ENCODE peak calls at places on chromosomes 2 and 18, in ten cellular contexts. One of them, this sample, is unnamed.

GRCh38 chr2:66489433-66489832 is 54.5 kb downstream of the MEIS1 start:
- DNase-seq in fibroblast of lung: no peak
- DNase-seq in fibroblast of pulmonary artery: no peak
- DNase-seq in right atrium auricular region: no peak
- DNase-seq in heart right ventricle: no peak
- DNase-seq in sigmoid colon: no peak
- DNase-seq in uterus: no peak
- DNase-seq in AG04450: no peak
- DNase-seq in HCT116: no peak
- DNase-seq in IMR-90: no peak
- DNase-seq in this sample: no peak

GRCh38 chr2:232890536-232890895 is 20.5 kb downstream of the SNORC start:
- DNase-seq in fibroblast of lung: no peak
- DNase-seq in fibroblast of pulmonary artery: no peak
- DNase-seq in right atrium auricular region: no peak
- DNase-seq in heart right ventricle: no peak
- DNase-seq in sigmoid colon: no peak
- DNase-seq in uterus: no peak
- DNase-seq in AG04450: no peak
- DNase-seq in HCT116: no peak
- DNase-seq in IMR-90: no peak
- DNase-seq in this sample: no peak

GRCh38 chr2:133791191-133791590 is 222.9 kb upstream of the NCKAP5 start:
- DNase-seq in fibroblast of lung: peak
- DNase-seq in fibroblast of pulmonary artery: peak
- DNase-seq in right atrium auricular region: no peak
- DNase-seq in heart right ventricle: no peak
- DNase-seq in sigmoid colon: no peak
- DNase-seq in uterus: no peak
- DNase-seq in AG04450: peak
- DNase-seq in HCT116: no peak
- DNase-seq in IMR-90: peak
- DNase-seq in this sample: peak

GRCh38 chr2:101255501-101255900 is 2.8 kb downstream of the CNOT11 start:
- DNase-seq in fibroblast of lung: peak
- DNase-seq in fibroblast of pulmonary artery: peak
- DNase-seq in right atrium auricular region: no peak
- DNase-seq in heart right ventricle: no peak
- DNase-seq in sigmoid colon: no peak
- DNase-seq in uterus: no peak
- DNase-seq in AG04450: no peak
- DNase-seq in HCT116: no peak
- DNase-seq in IMR-90: peak
- DNase-seq in this sample: peak

GRCh38 chr2:64276417-64277095 is 132.3 kb upstream of the PELI1 start:
- DNase-seq in fibroblast of lung: peak
- DNase-seq in fibroblast of pulmonary artery: peak
- DNase-seq in right atrium auricular region: no peak
- DNase-seq in heart right ventricle: no peak
- DNase-seq in sigmoid colon: no peak
- DNase-seq in uterus: no peak
- DNase-seq in AG04450: no peak
- DNase-seq in HCT116: no peak
- DNase-seq in IMR-90: no peak
- DNase-seq in this sample: no peak

GRCh38 chr18:58859935-58860334 is 4.7 kb upstream of the ZNF532 start:
- DNase-seq in fibroblast of lung: no peak
- DNase-seq in fibroblast of pulmonary artery: no peak
- DNase-seq in right atrium auricular region: no peak
- DNase-seq in heart right ventricle: no peak
- DNase-seq in sigmoid colon: peak
- DNase-seq in uterus: no peak
- DNase-seq in AG04450: no peak
- DNase-seq in HCT116: no peak
- DNase-seq in IMR-90: no peak
- DNase-seq in this sample: no peak

GRCh38 chr2:102061962-102062795 is 70.4 kb downstream of the IL1R2 start:
- DNase-seq in fibroblast of lung: peak
- DNase-seq in fibroblast of pulmonary artery: peak
- DNase-seq in right atrium auricular region: no peak
- DNase-seq in heart right ventricle: peak
- DNase-seq in sigmoid colon: no peak
- DNase-seq in uterus: no peak
- DNase-seq in AG04450: no peak
- DNase-seq in HCT116: no peak
- DNase-seq in IMR-90: peak
- DNase-seq in this sample: peak

GRCh38 chr2:162559194-162559593 is 215.3 kb downstream of the GCA start:
- DNase-seq in fibroblast of lung: no peak
- DNase-seq in fibroblast of pulmonary artery: no peak
- DNase-seq in right atrium auricular region: no peak
- DNase-seq in heart right ventricle: no peak
- DNase-seq in sigmoid colon: no peak
- DNase-seq in uterus: no peak
- DNase-seq in AG04450: no peak
- DNase-seq in HCT116: no peak
- DNase-seq in IMR-90: no peak
- DNase-seq in this sample: no peak

GRCh38 chr2:225013432-225014048 is 28.7 kb downstream of the DOCK10 start:
- DNase-seq in fibroblast of lung: peak
- DNase-seq in fibroblast of pulmonary artery: peak
- DNase-seq in right atrium auricular region: no peak
- DNase-seq in heart right ventricle: no peak
- DNase-seq in sigmoid colon: no peak
- DNase-seq in uterus: no peak
- DNase-seq in AG04450: no peak
- DNase-seq in HCT116: no peak
- DNase-seq in IMR-90: no peak
- DNase-seq in this sample: no peak

GRCh38 chr2:197229509-197230458 is 80.8 kb downstream of the ANKRD44 start:
- DNase-seq in fibroblast of lung: peak
- DNase-seq in fibroblast of pulmonary artery: peak
- DNase-seq in right atrium auricular region: no peak
- DNase-seq in heart right ventricle: no peak
- DNase-seq in sigmoid colon: no peak
- DNase-seq in uterus: no peak
- DNase-seq in AG04450: peak
- DNase-seq in HCT116: no peak
- DNase-seq in IMR-90: peak
- DNase-seq in this sample: peak

GRCh38 chr2:33292981-33293586 is 183.4 kb upstream of the RASGRP3 start:
- DNase-seq in fibroblast of lung: peak
- DNase-seq in fibroblast of pulmonary artery: no peak
- DNase-seq in right atrium auricular region: no peak
- DNase-seq in heart right ventricle: no peak
- DNase-seq in sigmoid colon: no peak
- DNase-seq in uterus: no peak
- DNase-seq in AG04450: no peak
- DNase-seq in HCT116: no peak
- DNase-seq in IMR-90: no peak
- DNase-seq in this sample: no peak

GRCh38 chr2:157056200-157056676 is 201.3 kb upstream of the GALNT5 start:
- DNase-seq in fibroblast of lung: peak
- DNase-seq in fibroblast of pulmonary artery: peak
- DNase-seq in right atrium auricular region: no peak
- DNase-seq in heart right ventricle: no peak
- DNase-seq in sigmoid colon: no peak
- DNase-seq in uterus: no peak
- DNase-seq in AG04450: peak
- DNase-seq in HCT116: peak
- DNase-seq in IMR-90: peak
- DNase-seq in this sample: peak

DNA sequence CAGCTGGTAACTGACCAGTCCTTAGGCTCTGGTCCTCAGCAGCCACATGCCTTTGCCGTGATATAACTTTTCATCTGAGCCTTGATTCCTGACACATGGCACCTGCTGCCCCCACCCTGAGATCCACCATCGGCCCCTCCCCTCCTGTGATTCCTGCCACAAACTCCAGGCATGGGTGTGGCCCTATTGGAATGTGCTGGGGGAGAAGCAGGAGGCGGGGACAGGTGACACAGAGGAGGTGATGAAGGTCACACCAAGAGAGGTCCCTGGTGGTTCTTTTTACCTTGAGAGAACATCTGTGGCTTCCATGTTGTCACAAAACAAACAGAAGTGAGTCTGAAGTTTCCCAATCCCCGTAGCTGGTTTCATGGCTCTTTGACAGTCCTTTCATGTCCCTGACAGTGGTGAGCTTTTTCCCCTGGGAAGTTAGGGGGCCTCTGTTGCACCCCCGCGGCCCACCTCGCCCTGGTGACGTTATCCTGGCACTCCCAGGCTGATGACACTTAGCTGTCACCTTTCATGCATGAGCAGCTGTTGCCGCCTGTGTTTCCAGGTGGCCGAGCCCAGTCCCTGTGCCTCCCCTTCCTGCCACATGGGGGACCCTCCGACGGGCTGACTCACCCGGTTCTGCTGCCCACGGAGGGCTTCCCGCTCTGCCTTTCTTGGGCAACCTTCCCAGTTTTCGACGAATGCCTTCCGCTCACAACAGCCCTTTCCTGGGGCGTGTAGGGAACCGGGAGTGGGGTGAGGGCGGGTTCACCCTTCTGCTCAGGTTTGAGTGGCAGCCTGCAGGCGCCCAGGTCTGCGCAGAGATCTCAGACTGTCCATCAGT is 66.3 kb upstream of the GLI2 start:
- DNase-seq in fibroblast of lung: peak
- DNase-seq in fibroblast of pulmonary artery: peak
- DNase-seq in right atrium auricular region: no peak
- DNase-seq in heart right ventricle: no peak
- DNase-seq in sigmoid colon: peak
- DNase-seq in uterus: no peak
- DNase-seq in AG04450: no peak
- DNase-seq in HCT116: peak
- DNase-seq in IMR-90: peak
- DNase-seq in this sample: no peak
- TF ChIP-seq CTCF in fibroblast of lung: peak
- TF ChIP-seq CTCF in fibroblast of pulmonary artery: peak
- TF ChIP-seq CTCF in right atrium auricular region: peak
- TF ChIP-seq CTCF in heart right ventricle: no peak
- TF ChIP-seq CTCF in sigmoid colon: no peak
- TF ChIP-seq CTCF in uterus: no peak
- TF ChIP-seq CTCF in AG04450: peak
- TF ChIP-seq CTCF in HCT116: peak
- TF ChIP-seq CTCF in IMR-90: peak
- TF ChIP-seq CTCF in this sample: peak

GRCh38 chr2:113175101-113175628 is 1.4 kb downstream of the PSD4 start:
- DNase-seq in fibroblast of lung: peak
- DNase-seq in fibroblast of pulmonary artery: no peak
- DNase-seq in right atrium auricular region: no peak
- DNase-seq in heart right ventricle: no peak
- DNase-seq in sigmoid colon: no peak
- DNase-seq in uterus: no peak
- DNase-seq in AG04450: no peak
- DNase-seq in HCT116: no peak
- DNase-seq in IMR-90: no peak
- DNase-seq in this sample: no peak

GRCh38 chr2:113172721-113173562 is 829 bp upstream of the PSD4 start:
- DNase-seq in fibroblast of lung: no peak
- DNase-seq in fibroblast of pulmonary artery: no peak
- DNase-seq in right atrium auricular region: no peak
- DNase-seq in heart right ventricle: no peak
- DNase-seq in sigmoid colon: no peak
- DNase-seq in uterus: no peak
- DNase-seq in AG04450: no peak
- DNase-seq in HCT116: no peak
- DNase-seq in IMR-90: no peak
- DNase-seq in this sample: no peak

GRCh38 chr2:113175736-113176695 is 2.2 kb downstream of the PSD4 start:
- DNase-seq in fibroblast of lung: no peak
- DNase-seq in fibroblast of pulmonary artery: no peak
- DNase-seq in right atrium auricular region: no peak
- DNase-seq in heart right ventricle: no peak
- DNase-seq in sigmoid colon: no peak
- DNase-seq in uterus: no peak
- DNase-seq in AG04450: no peak
- DNase-seq in HCT116: no peak
- DNase-seq in IMR-90: no peak
- DNase-seq in this sample: no peak

GRCh38 chr2:113173563-113174368 is at the start of gene PSD4:
- DNase-seq in fibroblast of lung: no peak
- DNase-seq in fibroblast of pulmonary artery: no peak
- DNase-seq in right atrium auricular region: no peak
- DNase-seq in heart right ventricle: peak
- DNase-seq in sigmoid colon: no peak
- DNase-seq in uterus: no peak
- DNase-seq in AG04450: no peak
- DNase-seq in HCT116: no peak
- DNase-seq in IMR-90: no peak
- DNase-seq in this sample: no peak

DNA sequence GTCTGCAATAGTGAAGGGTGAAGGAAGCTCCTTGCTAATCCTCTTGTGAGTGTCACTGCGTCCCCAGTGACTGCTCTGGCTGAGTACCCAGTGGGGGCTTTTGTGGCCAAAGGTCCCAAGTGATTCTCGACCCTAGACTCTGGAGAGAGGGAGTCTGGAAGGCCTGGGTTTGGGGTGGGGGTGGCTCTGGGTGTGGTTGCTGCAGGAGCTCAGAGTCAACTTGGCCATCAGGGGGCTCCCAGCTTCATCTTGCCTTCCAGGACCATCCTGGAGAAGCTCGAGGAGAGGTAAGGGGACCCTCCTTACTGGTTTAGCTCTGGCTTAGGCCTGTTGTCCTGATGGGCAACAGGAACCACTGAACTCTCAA is 581 bp downstream of the PSD4 start:
- DNase-seq in fibroblast of lung: no peak
- DNase-seq in fibroblast of pulmonary artery: no peak
- DNase-seq in right atrium auricular region: no peak
- DNase-seq in heart right ventricle: no peak
- DNase-seq in sigmoid colon: no peak
- DNase-seq in uterus: no peak
- DNase-seq in AG04450: no peak
- DNase-seq in HCT116: no peak
- DNase-seq in IMR-90: no peak
- DNase-seq in this sample: no peak
- H3K4me3 ChIP-seq in fibroblast of lung: no peak
- H3K4me3 ChIP-seq in fibroblast of pulmonary artery: no peak
- H3K4me3 ChIP-seq in right atrium auricular region: peak
- H3K4me3 ChIP-seq in heart right ventricle: no peak
- H3K4me3 ChIP-seq in sigmoid colon: peak
- H3K4me3 ChIP-seq in uterus: no peak
- H3K4me3 ChIP-seq in AG04450: no peak
- H3K4me3 ChIP-seq in HCT116: no peak
- H3K4me3 ChIP-seq in IMR-90: no peak
- H3K4me3 ChIP-seq in this sample: no peak

GRCh38 chr2:188065386-188065785 is 226.3 kb upstream of the GULP1 start:
- DNase-seq in fibroblast of lung: no peak
- DNase-seq in fibroblast of pulmonary artery: no peak
- DNase-seq in right atrium auricular region: no peak
- DNase-seq in heart right ventricle: no peak
- DNase-seq in sigmoid colon: no peak
- DNase-seq in uterus: no peak
- DNase-seq in AG04450: no peak
- DNase-seq in HCT116: no peak
- DNase-seq in IMR-90: no peak
- DNase-seq in this sample: no peak
- TF ChIP-seq CTCF in fibroblast of lung: no peak
- TF ChIP-seq CTCF in fibroblast of pulmonary artery: no peak
- TF ChIP-seq CTCF in right atrium auricular region: no peak
- TF ChIP-seq CTCF in heart right ventricle: no peak
- TF ChIP-seq CTCF in sigmoid colon: no peak
- TF ChIP-seq CTCF in uterus: no peak
- TF ChIP-seq CTCF in AG04450: no peak
- TF ChIP-seq CTCF in HCT116: no peak
- TF ChIP-seq CTCF in IMR-90: no peak
- TF ChIP-seq CTCF in this sample: no peak

GRCh38 chr2:191938779-191939178 is 91.9 kb upstream of the CAVIN2 start:
- DNase-seq in fibroblast of lung: no peak
- DNase-seq in fibroblast of pulmonary artery: no peak
- DNase-seq in right atrium auricular region: no peak
- DNase-seq in heart right ventricle: no peak
- DNase-seq in sigmoid colon: no peak
- DNase-seq in uterus: no peak
- DNase-seq in AG04450: no peak
- DNase-seq in HCT116: no peak
- DNase-seq in IMR-90: no peak
- DNase-seq in this sample: no peak
- H3K4me3 ChIP-seq in fibroblast of lung: no peak
- H3K4me3 ChIP-seq in fibroblast of pulmonary artery: no peak
- H3K4me3 ChIP-seq in right atrium auricular region: no peak
- H3K4me3 ChIP-seq in heart right ventricle: no peak
- H3K4me3 ChIP-seq in sigmoid colon: no peak
- H3K4me3 ChIP-seq in uterus: no peak
- H3K4me3 ChIP-seq in AG04450: no peak
- H3K4me3 ChIP-seq in HCT116: no peak
- H3K4me3 ChIP-seq in IMR-90: no peak
- H3K4me3 ChIP-seq in this sample: no peak